ENCODE peak calls at places on chromosomes 16 and 17, in nine cellular contexts. T is progenitor cell of endocrine pancreas; B is stimulated activated CD8-positive, alpha-beta memory T cell treated with anti-CD3 and anti-CD28 coated beads, Interleukin-15, amount 100 ng/mL, for 1 hour; S is neural progenitor cell; O is hepatic stellate cell; E is EH; Y is stimulated activated CD4-positive, alpha-beta T cell treated with anti-CD3 and anti-CD28 coated beads, Interleukin-1b, Interleukin-23, amount 100 ng/mL, for 24 hours; P is transverse colon; N is Kasumi-1. C is an unnamed sample.

GRCh38 chr16:73319747-73320146 is 271.8 kb upstream of the ZFHX3 start:
- DNase-seq in T (no peak), B (no peak), S (peak), O (no peak), E (no peak), Y (no peak), P (no peak), N (no peak), C (no peak)

GRCh38 chr17:49637050-49637449 is 40.8 kb downstream of the SPOP start:
- DNase-seq in T (no peak), B (no peak), S (no peak), O (peak), E (peak), Y (no peak), P (no peak), N (no peak), C (no peak)

GRCh38 chr17:75641343-75641742 is 8.1 kb downstream of the SMIM5 start:
- DNase-seq in T (no peak), B (no peak), S (no peak), O (no peak), E (no peak), Y (no peak), P (no peak), N (no peak), C (no peak)

GRCh38 chr17:40485851-40486512 is 15.4 kb downstream of the TNS4 start:
- DNase-seq in T (no peak), B (no peak), S (no peak), O (peak), E (peak), Y (no peak), P (no peak), N (peak), C (no peak)

GRCh38 chr16:20409398-20410152 is at the start of gene ACSM5:
- DNase-seq in T (no peak), B (no peak), S (no peak), O (no peak), E (peak), Y (no peak), P (peak), N (no peak), C (no peak)

GRCh38 chr17:45319239-45319703 is 2.5 kb upstream of the MAP3K14 start:
- DNase-seq in T (no peak), B (no peak), S (no peak), O (no peak), E (peak), Y (no peak), P (no peak), N (no peak), C (no peak)

GRCh38 chr17:74798239-74798707 is 22.1 kb upstream of the NAT9 start:
- DNase-seq in T (no peak), B (no peak), S (no peak), O (peak), E (peak), Y (no peak), P (no peak), N (no peak), C (no peak)

GRCh38 chr17:6147054-6147453 is 76.9 kb downstream of the WSCD1 start:
- DNase-seq in T (no peak), B (no peak), S (peak), O (no peak), E (no peak), Y (no peak), P (no peak), N (no peak), C (no peak)

GRCh38 chr17:78925234-78925633 is at the start of gene TIMP2:
- DNase-seq in T (peak), B (peak), S (peak), O (peak), E (peak), Y (peak), P (peak), N (peak), C (peak)

GRCh38 chr17:73549841-73550430 is 94.3 kb downstream of the SDK2 start:
- DNase-seq in T (no peak), B (no peak), S (no peak), O (no peak), E (no peak), Y (no peak), P (no peak), N (no peak), C (no peak)

GRCh38 chr17:12789976-12790805 is 893 bp downstream of the ARHGAP44 start:
- DNase-seq in T (peak), B (no peak), S (peak), O (no peak), E (no peak), Y (no peak), P (peak), N (no peak), C (peak)

GRCh38 chr16:48381201-48381600 is 4.0 kb downstream of the SIAH1 start:
- DNase-seq in T (no peak), B (no peak), S (no peak), O (no peak), E (peak), Y (no peak), P (no peak), N (no peak), C (no peak)

GRCh38 chr17:9079461-9080103 is 58.3 kb downstream of the NTN1 start:
- DNase-seq in T (no peak), B (no peak), S (no peak), O (no peak), E (no peak), Y (no peak), P (no peak), N (peak), C (no peak)

GRCh38 chr16:678858-679807 is 1.1 kb upstream of the STUB1 start:
- DNase-seq in T (peak), B (no peak), S (peak), O (no peak), E (peak), Y (no peak), P (peak), N (peak), C (peak)

GRCh38 chr17:31388351-31388750 is 3.1 kb upstream of the RAB11FIP4 start:
- DNase-seq in T (no peak), B (no peak), S (no peak), O (no peak), E (no peak), Y (no peak), P (no peak), N (no peak), C (no peak)

GRCh38 chr17:8117980-8118768 is at the start of gene ALOXE3:
- DNase-seq in T (no peak), B (no peak), S (peak), O (peak), E (peak), Y (no peak), P (peak), N (no peak), C (no peak)

GRCh38 chr17:38451030-38451839 is 23.0 kb downstream of the ARHGAP23 start:
- DNase-seq in T (no peak), B (no peak), S (peak), O (peak), E (peak), Y (no peak), P (no peak), N (peak), C (peak)

GRCh38 chr17:44995602-44996001 is 27.5 kb upstream of the C1QL1 start:
- DNase-seq in T (no peak), B (no peak), S (no peak), O (no peak), E (no peak), Y (no peak), P (no peak), N (no peak), C (no peak)

GRCh38 chr16:79139799-79140198 is 460.7 kb downstream of the MAF start:
- DNase-seq in T (no peak), B (no peak), S (no peak), O (no peak), E (no peak), Y (no peak), P (no peak), N (no peak), C (no peak)

GRCh38 chr17:73901661-73902415 is 257.6 kb upstream of the SDK2 start:
- DNase-seq in T (peak), B (no peak), S (peak), O (no peak), E (no peak), Y (peak), P (peak), N (peak), C (peak)

GRCh38 chr16:16857603-16858283 is 478.8 kb downstream of the NPIPA7 start:
- DNase-seq in T (no peak), B (no peak), S (no peak), O (no peak), E (no peak), Y (no peak), P (no peak), N (no peak), C (no peak)

GRCh38 chr16:73298562-73298961 is 250.6 kb upstream of the ZFHX3 start:
- DNase-seq in T (no peak), B (no peak), S (peak), O (peak), E (peak), Y (no peak), P (no peak), N (no peak), C (no peak)

C was measured in mesothelial cell of epicardium.